ENCODE peak calls at places on chromosomes 12 and 14, in five cellular contexts. T is progenitor cell of endocrine pancreas, J is body of pancreas, I is pancreas, P is heart left ventricle. F is an unnamed sample.

GRCh38 chr12:124852911-124853441 is 10.7 kb downstream of the SCARB1 start:
- DNase-seq in I (no peak), T (no peak), J (no peak), P (no peak), F (no peak)

GRCh38 chr14:100899841-100900771 is 3.4 kb downstream of the RTL1 start:
- DNase-seq in T (no peak), I (peak), P (no peak), J (no peak), F (no peak)

GRCh38 chr12:50725011-50725899 is 38.6 kb upstream of the ATF1 start:
- DNase-seq in J (no peak), P (no peak), T (no peak), I (no peak), F (no peak)

GRCh38 chr12:124744659-124745467 is 118.8 kb downstream of the SCARB1 start:
- DNase-seq in P (no peak), I (no peak), J (no peak), T (no peak), F (no peak)

GRCh38 chr12:21559855-21560569 is 33.9 kb downstream of the SPX start:
- DNase-seq in P (no peak), I (peak), T (no peak), J (peak), F (no peak)

GRCh38 chr14:98931911-98932310 is 340.1 kb downstream of the BCL11B start:
- DNase-seq in J (no peak), I (no peak), P (no peak), T (no peak), F (no peak)

GRCh38 chr14:106094654-106095189 is 568.3 kb downstream of the TMEM121 start:
- DNase-seq in I (no peak), P (no peak), J (peak), T (no peak), F (no peak)

GRCh38 chr14:71626281-71626835 is 305.9 kb upstream of the RGS6 start:
- DNase-seq in I (no peak), P (no peak), T (no peak), J (no peak), F (no peak)

GRCh38 chr12:15689751-15690191 is 99.4 kb downstream of the EPS8 start:
- DNase-seq in J (no peak), T (no peak), I (no peak), P (no peak), F (no peak)

GRCh38 chr14:54470701-54471100 is 18.1 kb downstream of the GMFB start:
- DNase-seq in T (no peak), J (no peak), I (no peak), P (no peak), F (no peak)

GRCh38 chr12:107553211-107553765 is 132.3 kb upstream of the PWP1 start:
- DNase-seq in P (no peak), T (no peak), J (no peak), I (no peak), F (no peak)

GRCh38 chr14:44392984-44393383 is 114.1 kb downstream of the FSCB start:
- DNase-seq in J (no peak), T (no peak), P (no peak), I (no peak), F (no peak)

GRCh38 chr14:101151226-101151929 is 247.9 kb upstream of the RTL1 start:
- DNase-seq in I (no peak), P (no peak), J (no peak), T (no peak), F (no peak)

GRCh38 chr14:31792726-31793125 is 231.5 kb downstream of the NUBPL start:
- DNase-seq in J (no peak), I (no peak), P (no peak), T (no peak), F (no peak)

GRCh38 chr14:105491366-105492006 is 440 bp downstream of the TEDC1 start:
- DNase-seq in T (peak), P (peak), I (peak), J (peak), F (peak)

GRCh38 chr12:46711756-46712155 is 114.0 kb downstream of the SLC38A4 start:
- DNase-seq in I (no peak), P (no peak), T (no peak), J (no peak), F (no peak)

GRCh38 chr12:57713209-57713608 is 19.3 kb downstream of the OS9 start:
- DNase-seq in P (no peak), T (no peak), J (no peak), I (no peak), F (no peak)

GRCh38 chr12:6336859-6337744 is 4.8 kb downstream of the TNFRSF1A start:
- DNase-seq in T (no peak), I (no peak), P (no peak), J (no peak), F (no peak)

GRCh38 chr12:94042321-94042720 is 106.1 kb upstream of the PLXNC1 start:
- DNase-seq in P (no peak), T (no peak), I (no peak), J (no peak), F (no peak)

GRCh38 chr12:125083092-125083491 is 17.9 kb downstream of the AACS start:
- DNase-seq in I (no peak), P (no peak), J (no peak), T (no peak), F (no peak)

GRCh38 chr14:75521415-75522199 is 662 bp upstream of the BATF start:
- DNase-seq in P (no peak), T (no peak), I (no peak), J (no peak), F (no peak)

GRCh38 chr12:25806271-25806670 is 152.2 kb upstream of the RASSF8 start:
- DNase-seq in T (no peak), I (no peak), J (no peak), P (no peak), F (no peak)

GRCh38 chr12:93191956-93192355 is 185.8 kb upstream of the NUDT4 start:
- DNase-seq in T (no peak), I (no peak), J (no peak), P (no peak), F (no peak)

GRCh38 chr12:1662761-1663439 is 28.0 kb upstream of the ADIPOR2 start:
- DNase-seq in P (peak), I (peak), T (peak), J (peak), F (no peak)

GRCh38 chr14:52220924-52221802 is 46.3 kb upstream of the PTGDR start:
- DNase-seq in J (no peak), I (no peak), P (no peak), T (no peak), F (no peak)

GRCh38 chr12:74120644-74121043 is 417.0 kb upstream of the ATXN7L3B start:
- DNase-seq in J (no peak), P (no peak), I (no peak), T (no peak), F (no peak)

GRCh38 chr12:106598003-106598402 is 15.2 kb downstream of the RFX4 start:
- DNase-seq in P (no peak), T (no peak), J (no peak), I (no peak), F (no peak)

DNA sequence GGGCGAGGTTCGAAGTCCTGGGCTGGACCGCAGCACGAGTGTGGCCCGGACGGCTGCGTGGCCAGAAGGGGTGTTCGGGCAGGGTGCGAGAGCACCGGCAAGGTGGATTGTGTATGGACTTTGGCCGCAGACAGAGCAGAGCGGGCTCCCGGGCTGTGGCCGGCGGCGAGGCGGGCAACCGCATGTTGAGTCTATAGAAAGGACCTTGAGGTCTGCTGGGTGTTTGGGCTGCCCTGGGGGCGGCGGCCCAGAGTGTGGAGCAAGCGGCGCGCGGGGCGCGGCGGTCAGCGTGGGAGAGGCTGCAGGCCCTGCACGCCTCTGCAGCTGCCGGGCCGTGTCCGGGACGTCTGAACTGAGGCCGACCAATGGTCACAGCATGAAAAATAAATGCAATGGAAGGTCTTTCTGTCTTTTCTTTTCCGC is 5.7 kb upstream of the HOXC9 start:
- DNase-seq in I (no peak), J (no peak), P (no peak), T (no peak), F (no peak)
- TF ChIP-seq CTCF in I (no peak), J (no peak), P (no peak), T (no peak), F (no peak)

DNA sequence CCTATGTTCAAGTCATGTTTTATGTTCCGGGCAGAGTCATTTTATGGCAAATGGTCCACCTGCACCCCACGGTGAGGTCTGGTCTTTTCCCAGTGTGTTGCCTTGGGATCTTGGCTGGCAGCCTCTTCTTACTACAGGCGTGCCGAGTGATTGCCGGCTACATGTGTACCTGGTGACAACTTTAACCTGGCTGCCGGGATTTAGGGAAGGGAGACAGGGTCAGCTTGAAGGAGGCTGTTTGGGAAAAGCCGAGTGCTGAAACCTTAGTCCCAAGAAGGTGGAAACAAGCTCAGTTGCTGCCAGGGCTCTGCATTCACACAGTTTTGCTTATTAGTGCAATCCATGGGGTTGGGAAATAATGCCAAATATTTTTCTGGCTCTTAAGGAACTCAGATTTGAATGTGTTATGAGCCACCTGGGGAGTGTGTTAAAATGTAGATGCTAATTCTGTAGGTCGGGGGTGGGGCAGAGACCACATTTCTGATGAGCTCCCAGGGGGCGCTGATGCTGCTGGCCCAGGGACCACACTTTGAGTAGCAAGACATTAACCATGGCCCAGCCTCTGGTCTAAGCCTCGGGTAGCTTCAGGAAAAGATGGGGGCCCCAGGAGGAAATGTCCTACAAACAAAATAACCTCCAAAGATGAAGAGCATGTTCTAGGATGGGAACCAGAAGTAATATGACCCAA is 179.6 kb downstream of the TBX5 start:
- DNase-seq in J (no peak), I (no peak), P (no peak), T (no peak), F (no peak)
- TF ChIP-seq CTCF in J (no peak), I (no peak), P (no peak), T (no peak), F (no peak)

DNA sequence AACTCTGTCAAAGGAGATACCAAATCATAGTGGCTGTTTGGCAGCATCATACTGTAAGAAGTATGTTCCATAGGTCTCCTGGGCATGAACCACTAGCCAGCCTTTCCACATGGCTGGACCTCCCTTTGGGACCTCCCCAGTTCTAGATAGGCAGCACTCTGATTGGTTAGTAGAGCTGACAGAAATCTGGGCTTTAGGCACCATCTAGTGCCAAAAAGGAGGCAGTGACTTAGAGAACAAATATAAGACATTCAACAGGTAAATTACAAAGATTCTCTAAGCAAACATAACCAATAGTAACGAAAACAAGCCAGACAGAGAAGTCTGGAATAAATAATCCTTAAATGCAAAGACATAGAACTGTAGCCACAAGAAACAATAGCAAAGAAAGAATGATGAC is 148.0 kb upstream of the PDE3A start:
- DNase-seq in I (no peak), P (no peak), J (no peak), T (no peak), F (no peak)
- TF ChIP-seq CTCF in I (no peak), P (no peak), J (peak), T (no peak), F (peak)

DNA sequence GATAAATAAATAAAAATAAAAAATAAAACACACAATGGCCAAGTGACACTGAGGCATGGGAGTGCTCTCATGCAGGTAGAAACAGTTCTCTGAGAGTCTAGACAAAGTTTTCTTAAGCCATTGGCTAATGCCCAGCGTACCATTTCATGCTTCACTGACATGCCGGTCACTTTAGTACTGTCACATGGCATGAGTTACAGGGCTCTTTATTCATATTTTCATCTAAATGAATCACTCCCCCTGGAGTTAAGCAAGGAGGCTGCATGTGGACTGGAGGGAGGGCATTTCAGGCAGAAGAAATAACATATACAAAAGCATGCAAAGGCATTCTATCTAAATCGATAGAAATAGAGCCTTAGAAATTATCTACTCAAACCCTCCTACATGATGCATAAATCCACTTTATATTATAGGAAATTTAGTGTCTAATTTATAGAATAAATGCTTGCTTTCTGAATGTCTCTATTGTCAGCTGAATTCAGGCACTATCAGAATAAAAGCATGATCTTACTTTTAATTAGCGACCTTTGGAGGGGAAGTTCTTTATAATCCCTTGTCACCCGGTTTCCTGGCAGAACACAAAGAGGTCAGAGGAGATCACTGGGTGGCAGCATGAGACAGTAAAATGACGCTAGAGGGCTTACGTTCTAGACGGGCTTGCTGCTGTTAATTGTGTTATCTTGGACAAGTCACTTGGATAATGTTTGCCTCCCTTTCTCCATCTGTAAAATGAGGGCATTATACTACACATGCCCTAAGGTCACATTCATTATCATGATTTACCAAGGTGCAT is 17.5 kb downstream of the DYRK4 start:
- DNase-seq in I (no peak), J (no peak), P (no peak), T (no peak), F (no peak)
- TF ChIP-seq CTCF in I (no peak), J (peak), P (no peak), T (no peak), F (peak)

F was measured in left ventricle myocardium inferior.